ENCODE peak calls at places on chromosomes 12 and 14, in eight cellular contexts. E is CD8-positive, alpha-beta T cell; S is AG04450; D is foreskin fibroblast; L is WTC11; Q is NCI-H1092 treated with DMSO at 0.1 percent for 48 hours; G is astrocyte of the spinal cord; P is myocyte. K is an unnamed sample.
A peak's percentile ranks its signal among the peaks of the same experiment; 100 is the strongest.

GRCh38 chr12:7571253-7571652 is 67.7 kb upstream of the CD163 start:
- DNase-seq in E (no peak), S (no peak), D (no peak), L (no peak), Q (no peak), G (no peak), P (no peak), K (no peak)

GRCh38 chr12:92574046-92574783 is 128.6 kb upstream of the PLEKHG7 start:
- DNase-seq in E (no peak), S (no peak), D (no peak), L (peak; percentile 17), Q (peak; percentile 45), G (peak; percentile 37), P (peak; percentile 57), K (peak; percentile 25)

GRCh38 chr12:108616941-108617858 is 16.5 kb downstream of the SELPLG start:
- DNase-seq in E (peak; percentile 68), S (no peak), D (no peak), L (no peak), Q (no peak), G (no peak), P (no peak), K (no peak)

GRCh38 chr12:67305544-67305943 is 36.4 kb downstream of the CAND1 start:
- DNase-seq in E (no peak), S (no peak), D (no peak), L (no peak), Q (no peak), G (no peak), P (no peak), K (no peak)

GRCh38 chr12:50187084-50187900 is 20.1 kb upstream of the CERS5 start:
- DNase-seq in E (no peak), S (peak; percentile 83), D (peak; percentile 51), L (no peak), Q (no peak), G (peak; percentile 92), P (peak; percentile 66), K (no peak)

GRCh38 chr12:123765504-123766035 is 3.5 kb downstream of the DNAH10 start:
- DNase-seq in E (no peak), S (no peak), D (no peak), L (no peak), Q (no peak), G (no peak), P (no peak), K (no peak)

GRCh38 chr12:52266514-52266913 is 7.9 kb upstream of the KRT86 start:
- DNase-seq in E (no peak), S (no peak), D (no peak), L (no peak), Q (no peak), G (no peak), P (no peak), K (no peak)

GRCh38 chr14:89378119-89378518 is 38.9 kb downstream of the FOXN3 start:
- DNase-seq in E (no peak), S (peak; percentile 38), D (no peak), L (no peak), Q (no peak), G (peak; percentile 72), P (no peak), K (peak; percentile 12)

GRCh38 chr14:65335548-65335947 is 77.0 kb upstream of the FUT8 start:
- DNase-seq in E (no peak), S (no peak), D (no peak), L (no peak), Q (no peak), G (no peak), P (no peak), K (no peak)

GRCh38 chr14:104359969-104360442 is 219.6 kb upstream of the C14orf180 start:
- DNase-seq in E (no peak), S (no peak), D (no peak), L (no peak), Q (no peak), G (no peak), P (no peak), K (no peak)

GRCh38 chr12:74076918-74077317 is 460.7 kb upstream of the ATXN7L3B start:
- DNase-seq in E (no peak), S (no peak), D (no peak), L (no peak), Q (no peak), G (no peak), P (no peak), K (no peak)

GRCh38 chr12:54385251-54385914 is 850 bp upstream of the ZNF385A start:
- DNase-seq in E (no peak), S (no peak), D (no peak), L (no peak), Q (no peak), G (no peak), P (no peak), K (no peak)

GRCh38 chr14:96783306-96784224 is 13.6 kb upstream of the VRK1 start:
- DNase-seq in E (no peak), S (no peak), D (no peak), L (no peak), Q (no peak), G (no peak), P (peak; percentile 7), K (no peak)

GRCh38 chr14:101810897-101811620 is 49.5 kb downstream of the PPP2R5C start:
- DNase-seq in E (no peak), S (no peak), D (no peak), L (no peak), Q (no peak), G (no peak), P (no peak), K (peak; percentile 85)

GRCh38 chr14:80447396-80447795 is 236.1 kb upstream of the DIO2 start:
- DNase-seq in E (no peak), S (no peak), D (peak; percentile 6), L (no peak), Q (no peak), G (no peak), P (no peak), K (no peak)

GRCh38 chr12:80627773-80628172 is 79.7 kb upstream of the MYF6 start:
- DNase-seq in E (no peak), S (peak; percentile 10), D (peak; percentile 76), L (no peak), Q (no peak), G (peak; percentile 92), P (peak; percentile 61), K (peak; percentile 3)

GRCh38 chr12:53949631-53950440 is 4.9 kb upstream of the HOXC12 start:
- DNase-seq in E (no peak), S (no peak), D (no peak), L (peak; percentile 69), Q (peak; percentile 27), G (no peak), P (no peak), K (no peak)

GRCh38 chr12:92827836-92828431 is 101.2 kb downstream of the EEA1 start:
- DNase-seq in E (no peak), S (no peak), D (peak; percentile 33), L (peak; percentile 26), Q (no peak), G (peak; percentile 49), P (peak; percentile 33), K (peak; percentile 71)

GRCh38 chr12:77324763-77325468 is 259.5 kb upstream of the E2F7 start:
- DNase-seq in E (no peak), S (no peak), D (peak; percentile 68), L (peak; percentile 86), Q (peak; percentile 56), G (peak; percentile 74), P (peak; percentile 73), K (peak; percentile 62)

GRCh38 chr14:30655124-30655523 is 33.0 kb downstream of the SCFD1 start:
- DNase-seq in E (no peak), S (no peak), D (peak; percentile 11), L (no peak), Q (no peak), G (peak; percentile 26), P (no peak), K (no peak)

GRCh38 chr12:5914387-5915149 is 30.5 kb downstream of the ANO2 start:
- DNase-seq in E (no peak), S (no peak), D (no peak), L (no peak), Q (no peak), G (no peak), P (no peak), K (no peak)

GRCh38 chr14:103716091-103716801 is 636 bp downstream of the ZFYVE21 start:
- DNase-seq in E (peak; percentile 53), S (no peak), D (no peak), L (no peak), Q (no peak), G (no peak), P (peak; percentile 24), K (peak; percentile 16)

GRCh38 chr14:56494167-56494566 is 85.4 kb upstream of the TMEM260 start:
- DNase-seq in E (no peak), S (no peak), D (no peak), L (no peak), Q (no peak), G (no peak), P (no peak), K (no peak)

GRCh38 chr14:92670177-92670576 is 78.2 kb downstream of the LGMN start:
- DNase-seq in E (no peak), S (peak; percentile 74), D (peak; percentile 95), L (no peak), Q (no peak), G (peak; percentile 63), P (peak; percentile 19), K (no peak)

K was measured in RKO.